ENCODE peak calls at places on chromosomes 2 and 18, in six cellular contexts. X is foreskin melanocyte, B is osteocyte, F is nephron progenitor cell, L is LoVo, N is HS-5. J is an unnamed sample.

GRCh38 chr18:13624563-13625237 is 101.7 kb downstream of the FAM210A start:
- DNase-seq in L (no peak), B (no peak), F (no peak), N (no peak), X (no peak), J (no peak)

GRCh38 chr2:226984461-226985226 is 148.8 kb downstream of the RHBDD1 start:
- DNase-seq in N (no peak), L (no peak), B (no peak), F (no peak), X (no peak), J (no peak)

GRCh38 chr2:72629062-72629461 is 196.8 kb downstream of the EXOC6B start:
- DNase-seq in B (no peak), L (no peak), N (no peak), F (no peak), X (no peak), J (no peak)

GRCh38 chr2:183019718-183020442 is 18.4 kb downstream of the NCKAP1 start:
- DNase-seq in L (no peak), X (no peak), B (no peak), N (no peak), F (no peak), J (no peak)

GRCh38 chr2:169093535-169093934 is 24.2 kb downstream of the DHRS9 start:
- DNase-seq in X (peak), N (no peak), B (no peak), F (no peak), L (no peak), J (no peak)

GRCh38 chr2:8148260-8148880 is 533.5 kb upstream of the ID2 start:
- DNase-seq in X (no peak), B (no peak), L (no peak), N (peak), F (no peak), J (no peak)

GRCh38 chr2:54341656-54342055 is 85.6 kb upstream of the TSPYL6 start:
- DNase-seq in F (no peak), X (no peak), B (no peak), N (no peak), L (no peak), J (no peak)

GRCh38 chr18:58639751-58640427 is 11.0 kb upstream of the ALPK2 start:
- DNase-seq in N (no peak), B (no peak), L (peak), F (no peak), X (peak), J (no peak)

GRCh38 chr18:46298511-46298910 is 194.3 kb downstream of the HAUS1 start:
- DNase-seq in B (no peak), N (no peak), F (no peak), L (no peak), X (no peak), J (no peak)

GRCh38 chr2:112155331-112156151 is 17.4 kb downstream of the FBLN7 start:
- DNase-seq in L (no peak), X (no peak), N (no peak), B (no peak), F (no peak), J (no peak)

J was measured in DMS79.